ENCODE peak calls at places on chromosomes 6 and 20, in four cellular contexts. G is K562, N is H1, R is HCT116. I is an unnamed sample.
A peak's percentile ranks its signal among the peaks of the same experiment; 100 is the strongest.

GRCh38 chr20:20594171-20594530 is 118.3 kb downstream of the RALGAPA2 start:
- DNase-seq in G (peak; percentile 9), N (no peak), R (no peak), I (no peak)

GRCh38 chr6:34189806-34190503 is 44.1 kb upstream of the GRM4 start:
- DNase-seq in G (peak; percentile 83), N (no peak), R (no peak), I (no peak)

GRCh38 chr6:110816677-110817076 is 1.4 kb upstream of the CDK19 start:
- DNase-seq in G (peak; percentile 20), N (no peak), R (no peak), I (no peak)

GRCh38 chr6:11727995-11728961 is 50.3 kb downstream of the ADTRP start:
- DNase-seq in G (no peak), N (no peak), R (no peak), I (no peak)

GRCh38 chr20:17524551-17524950 is 6.6 kb downstream of the BFSP1 start:
- DNase-seq in G (no peak), N (no peak), R (no peak), I (no peak)

GRCh38 chr6:73854998-73855718 is 159.2 kb downstream of the CD109 start:
- DNase-seq in G (peak; percentile 71), N (no peak), R (peak; percentile 41), I (no peak)

GRCh38 chr6:4892785-4893485 is 110.9 kb downstream of the RPP40 start:
- DNase-seq in G (no peak), N (no peak), R (no peak), I (no peak)

GRCh38 chr6:29676981-29677601 is 3.9 kb downstream of the ZFP57 start:
- DNase-seq in G (no peak), N (no peak), R (no peak), I (no peak)

GRCh38 chr6:66897576-66897975 is 1190.5 kb upstream of the EYS start:
- DNase-seq in G (no peak), N (peak; percentile 40), R (no peak), I (no peak)

GRCh38 chr20:36861875-36862801 is 13.8 kb upstream of the TLDC2 start:
- DNase-seq in G (peak; percentile 87), N (peak; percentile 61), R (peak; percentile 42), I (no peak)

GRCh38 chr20:31951530-31952453 is at the start of gene PDRG1:
- DNase-seq in G (peak; percentile 97), N (peak; percentile 99), R (peak; percentile 88), I (peak; percentile 76)

GRCh38 chr6:69290116-69290515 is 506.7 kb downstream of the LMBRD1 start:
- DNase-seq in G (no peak), N (no peak), R (no peak), I (no peak)

GRCh38 chr6:133130863-133131262 is 110.3 kb upstream of the EYA4 start:
- DNase-seq in G (no peak), N (no peak), R (peak; percentile 81), I (no peak)

GRCh38 chr6:169326067-169326799 is 72.6 kb upstream of the THBS2 start:
- DNase-seq in G (peak; percentile 30), N (peak; percentile 72), R (peak; percentile 44), I (no peak)

GRCh38 chr6:109139109-109139508 is 43.8 kb downstream of the CEP57L1 start:
- DNase-seq in G (no peak), N (no peak), R (no peak), I (no peak)

GRCh38 chr20:44111712-44112335 is 75.2 kb downstream of the JPH2 start:
- DNase-seq in G (no peak), N (no peak), R (no peak), I (no peak)

GRCh38 chr20:63238491-63239126 is 2.9 kb downstream of the BIRC7 start:
- DNase-seq in G (peak; percentile 50), N (no peak), R (no peak), I (no peak)

GRCh38 chr20:36574278-36575065 is 1.1 kb downstream of the TGIF2 start:
- DNase-seq in G (peak; percentile 80), N (peak; percentile 81), R (no peak), I (no peak)

GRCh38 chr6:100573169-100573568 is 108.4 kb upstream of the SIM1 start:
- DNase-seq in G (peak; percentile 16), N (no peak), R (peak; percentile 16), I (no peak)

GRCh38 chr6:87473419-87473903 is 687 bp downstream of the SLC35A1 start:
- DNase-seq in G (no peak), N (no peak), R (no peak), I (peak; percentile 12)

GRCh38 chr6:149097794-149098193 is 219.7 kb upstream of the TAB2 start:
- DNase-seq in G (no peak), N (no peak), R (no peak), I (no peak)

GRCh38 chr6:37340639-37340943 is 13.2 kb upstream of the RNF8 start:
- DNase-seq in G (no peak), N (no peak), R (no peak), I (no peak)

GRCh38 chr6:143700684-143701342 is 23.0 kb downstream of the PHACTR2 start:
- DNase-seq in G (no peak), N (no peak), R (no peak), I (no peak)

GRCh38 chr6:169556758-169557505 is 144.9 kb downstream of the WDR27 start:
- DNase-seq in G (no peak), N (no peak), R (no peak), I (peak; percentile 61)

GRCh38 chr6:165231581-165232276 is 77.7 kb downstream of the C6orf118 start:
- DNase-seq in G (no peak), N (no peak), R (peak; percentile 6), I (no peak)

GRCh38 chr6:54729716-54730115 is 116.9 kb upstream of the FAM83B start:
- DNase-seq in G (no peak), N (no peak), R (no peak), I (no peak)

GRCh38 chr6:24313477-24314141 is 44.2 kb downstream of the DCDC2 start:
- DNase-seq in G (no peak), N (no peak), R (no peak), I (no peak)

GRCh38 chr6:105401247-105402089 is 1.4 kb downstream of the PREP start:
- DNase-seq in G (no peak), N (no peak), R (no peak), I (no peak)

GRCh38 chr6:75381878-75382633 is 97.5 kb upstream of the TMEM30A start:
- DNase-seq in G (no peak), N (no peak), R (no peak), I (no peak)

GRCh38 chr6:12313992-12314589 is 23.9 kb downstream of the EDN1 start:
- DNase-seq in G (no peak), N (peak; percentile 35), R (peak; percentile 59), I (no peak)

GRCh38 chr6:13724174-13724573 is 12.5 kb upstream of the RANBP9 start:
- DNase-seq in G (no peak), N (no peak), R (peak; percentile 85), I (no peak)

GRCh38 chr6:55399331-55399730 is 72.1 kb downstream of the GFRAL start:
- DNase-seq in G (no peak), N (no peak), R (no peak), I (no peak)

GRCh38 chr20:34528921-34529297 is 12.7 kb downstream of the DYNLRB1 start:
- DNase-seq in G (no peak), N (no peak), R (no peak), I (no peak)

GRCh38 chr6:34455831-34456230 is 10.0 kb upstream of the PACSIN1 start:
- DNase-seq in G (no peak), N (no peak), R (no peak), I (no peak)

GRCh38 chr6:140039343-140039742 is 664.9 kb upstream of the CITED2 start:
- DNase-seq in G (no peak), N (no peak), R (no peak), I (no peak)

GRCh38 chr6:56766806-56767178 is 124.1 kb upstream of the DST start:
- DNase-seq in G (no peak), N (no peak), R (no peak), I (peak; percentile 92)

GRCh38 chr6:25122001-25122400 is 157.2 kb upstream of the CARMIL1 start:
- DNase-seq in G (no peak), N (no peak), R (no peak), I (no peak)

GRCh38 chr6:32198345-32198696 is 5.9 kb upstream of the GPSM3 start:
- DNase-seq in G (no peak), N (no peak), R (no peak), I (no peak)
- TF ChIP-seq SRF in G (no peak), N (no peak), R (no peak), I (no peak)

GRCh38 chr6:160461641-160462040 is 113.5 kb downstream of the SLC22A3 start:
- DNase-seq in G (no peak), N (no peak), R (no peak), I (no peak)

GRCh38 chr6:160455484-160456213 is 107.5 kb downstream of the SLC22A3 start:
- DNase-seq in G (peak; percentile 69), N (peak; percentile 93), R (peak; percentile 29), I (peak; percentile 5)

GRCh38 chr6:160456214-160456546 is 108.0 kb downstream of the SLC22A3 start:
- DNase-seq in G (no peak), N (no peak), R (no peak), I (no peak)

GRCh38 chr6:160454303-160454702 is 106.1 kb downstream of the SLC22A3 start:
- DNase-seq in G (no peak), N (no peak), R (no peak), I (no peak)

DNA sequence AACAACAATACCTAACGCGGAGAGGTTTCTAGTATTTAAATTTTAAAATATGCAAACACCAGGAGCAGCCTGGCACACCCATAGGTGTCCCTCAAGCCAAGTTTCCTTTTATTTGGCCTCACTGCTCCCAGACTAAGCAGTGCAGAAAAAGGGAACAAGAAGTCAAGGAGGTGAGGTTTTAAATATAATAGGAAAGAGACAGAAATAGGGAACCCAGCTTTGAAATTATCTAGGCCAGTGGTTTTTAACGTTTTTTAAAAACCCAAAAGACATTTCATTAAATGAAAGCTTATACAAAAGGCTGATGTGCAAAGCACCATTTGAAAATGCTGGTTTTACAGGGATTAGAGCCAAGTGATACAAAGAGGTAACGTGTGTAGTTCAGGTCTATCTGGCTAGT is 109.7 kb downstream of the SLC22A3 start:
- DNase-seq in G (no peak), N (no peak), R (no peak), I (no peak)
- TF ChIP-seq SIN3A in G (no peak), N (no peak), R (no peak), I (no peak)

GRCh38 chr6:138541793-138542481 is 42.6 kb upstream of the NHSL1 start:
- DNase-seq in G (no peak), N (no peak), R (no peak), I (no peak)
- H2AFZ ChIP-seq in G (no peak overlapping the region), N (no peak overlapping the region), R (no peak overlapping the region), I (no peak overlapping the region)

GRCh38 chr6:154227862-154228520 is 128.6 kb downstream of the IPCEF1 start:
- DNase-seq in G (no peak), N (no peak), R (no peak), I (no peak)

GRCh38 chr6:154230390-154230789 is 126.2 kb downstream of the IPCEF1 start:
- DNase-seq in G (no peak), N (no peak), R (no peak), I (no peak)

GRCh38 chr6:154228521-154228905 is 128.1 kb downstream of the IPCEF1 start:
- DNase-seq in G (no peak), N (no peak), R (no peak), I (no peak)

GRCh38 chr6:154230910-154231595 is 125.5 kb downstream of the IPCEF1 start:
- DNase-seq in G (no peak), N (no peak), R (no peak), I (no peak)

DNA sequence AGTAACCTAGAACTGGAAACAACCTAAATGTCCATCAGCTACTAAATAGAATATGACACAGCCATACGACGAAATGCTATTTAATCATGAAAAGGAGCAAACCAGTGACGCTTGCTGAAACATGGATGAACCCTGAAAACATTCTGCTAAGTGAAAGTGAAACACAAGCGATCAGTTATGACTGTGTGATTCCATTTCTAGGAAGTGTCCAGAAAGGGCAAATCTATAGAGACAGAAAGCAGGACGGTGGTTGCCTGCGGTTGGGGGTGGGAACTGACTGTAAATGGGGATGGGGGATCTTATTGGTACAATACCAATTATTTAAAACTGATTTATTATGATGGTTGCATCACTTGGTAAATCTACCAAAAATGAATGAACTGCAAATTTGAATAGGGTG is 126.8 kb downstream of the IPCEF1 start:
- DNase-seq in G (no peak), N (no peak), R (no peak), I (no peak)
- TF ChIP-seq SRF in G (no peak), N (no peak), R (no peak), I (no peak)

I was measured in GM12878.